ENCODE peak calls at places on chromosome 16, in seven cellular contexts. T is activated T-helper 2 cell treated with anti-CD3 and anti-CD28 coated beads, Interferon-gamma antibody, Interleukin-2, Interleukin-4, amounts not matched to agents 10 μg/mL and 5 μg/mL and 100 μg/mL, durations not matched to agents 14 hours and 24 hours and 36 hours; J is activated CD4-positive, alpha-beta T cell treated with anti-CD3 and anti-CD28 coated beads for 48 hours; F is MCF 10A; E is effector memory CD8-positive, alpha-beta T cell; A is uterus; W is caudate nucleus. O is an unnamed sample.

GRCh38 chr16:27123795-27124194 is 57.1 kb downstream of the C16orf82 start:
- DNase-seq in T (no peak), J (no peak), F (no peak), E (no peak), A (no peak), W (no peak), O (no peak)

GRCh38 chr16:81664153-81664552 is 114.9 kb upstream of the PLCG2 start:
- DNase-seq in T (no peak), J (no peak), F (no peak), E (no peak), A (no peak), W (no peak), O (no peak)

GRCh38 chr16:67514382-67514828 is 14.2 kb upstream of the RIPOR1 start:
- DNase-seq in T (peak; percentile 71), J (peak; percentile 87), F (peak; percentile 88), E (peak; percentile 80), A (peak; percentile 72), W (peak; percentile 29), O (peak; percentile 74)

GRCh38 chr16:77835111-77835510 is 46.7 kb downstream of the VAT1L start:
- DNase-seq in T (no peak), J (no peak), F (no peak), E (no peak), A (no peak), W (no peak), O (no peak)

GRCh38 chr16:72963508-72963907 is 84.4 kb downstream of the ZFHX3 start:
- DNase-seq in T (no peak), J (no peak), F (no peak), E (no peak), A (no peak), W (no peak), O (no peak)

GRCh38 chr16:25366078-25366477 is 108.4 kb upstream of the ZKSCAN2 start:
- DNase-seq in T (no peak), J (no peak), F (no peak), E (no peak), A (no peak), W (no peak), O (no peak)

GRCh38 chr16:53944026-53944425 is 240.1 kb downstream of the FTO start:
- DNase-seq in T (no peak), J (no peak), F (peak; percentile 61), E (no peak), A (no peak), W (no peak), O (no peak)

GRCh38 chr16:2770781-2771111 is 6.3 kb downstream of the ELOB start:
- DNase-seq in T (no peak), J (no peak), F (no peak), E (no peak), A (no peak), W (no peak), O (no peak)

GRCh38 chr16:49600976-49601375 is 227.4 kb downstream of the C16orf78 start:
- DNase-seq in T (no peak), J (no peak), F (no peak), E (no peak), A (no peak), W (no peak), O (no peak)

GRCh38 chr16:79658301-79659001 is 57.9 kb upstream of the MAF start:
- DNase-seq in T (no peak), J (no peak), F (peak; percentile 91), E (no peak), A (peak; percentile 37), W (no peak), O (no peak)

GRCh38 chr16:875182-876040 is 74.9 kb upstream of the GNG13 start:
- DNase-seq in T (no peak), J (no peak), F (no peak), E (no peak), A (no peak), W (no peak), O (no peak)

GRCh38 chr16:71507061-71507460 is 17.9 kb upstream of the ZNF19 start:
- DNase-seq in T (no peak), J (no peak), F (no peak), E (no peak), A (no peak), W (no peak), O (no peak)

GRCh38 chr16:21650517-21650916 is 1.9 kb downstream of the IGSF6 start:
- DNase-seq in T (no peak), J (no peak), F (no peak), E (no peak), A (no peak), W (peak; percentile 61), O (no peak)

GRCh38 chr16:1088295-1089170 is 7.5 kb downstream of the C1QTNF8 start:
- DNase-seq in T (no peak), J (no peak), F (no peak), E (no peak), A (no peak), W (no peak), O (no peak)

GRCh38 chr16:30458561-30459394 is 13.1 kb upstream of the SEPHS2 start:
- DNase-seq in T (peak; percentile 91), J (peak; percentile 93), F (no peak), E (peak; percentile 67), A (no peak), W (no peak), O (peak; percentile 71)

GRCh38 chr16:66207864-66208226 is 158.6 kb upstream of the CDH5 start:
- DNase-seq in T (no peak), J (no peak), F (peak; percentile 71), E (no peak), A (no peak), W (no peak), O (no peak)

GRCh38 chr16:84603115-84603816 is 14.6 kb downstream of the COTL1 start:
- DNase-seq in T (no peak), J (peak; percentile 76), F (peak; percentile 97), E (no peak), A (peak; percentile 89), W (peak; percentile 58), O (no peak)

GRCh38 chr16:66928702-66929388 is 3.5 kb upstream of the RRAD start:
- DNase-seq in T (no peak), J (peak; percentile 70), F (peak; percentile 52), E (no peak), A (no peak), W (no peak), O (no peak)

GRCh38 chr16:83725313-83725712 is 82.5 kb upstream of the HSBP1 start:
- DNase-seq in T (no peak), J (no peak), F (no peak), E (no peak), A (no peak), W (no peak), O (no peak)

GRCh38 chr16:777826-778225 is 10.4 kb downstream of the RPUSD1 start:
- DNase-seq in T (no peak), J (no peak), F (no peak), E (no peak), A (no peak), W (no peak), O (no peak)

GRCh38 chr16:180921-181667 is 835 bp downstream of the HBQ1 start:
- DNase-seq in T (peak; percentile 81), J (peak; percentile 92), F (peak; percentile 65), E (peak; percentile 84), A (peak; percentile 67), W (peak; percentile 49), O (peak; percentile 85)

GRCh38 chr16:89187337-89188063 is 12.8 kb downstream of the SLC22A31 start:
- DNase-seq in T (no peak), J (peak; percentile 68), F (no peak), E (peak; percentile 35), A (no peak), W (no peak), O (no peak)

GRCh38 chr16:4970010-4970409 is 11.9 kb downstream of the SEC14L5 start:
- DNase-seq in T (no peak), J (no peak), F (no peak), E (no peak), A (no peak), W (no peak), O (no peak)

GRCh38 chr16:50467943-50468748 is 80.0 kb upstream of the NKD1 start:
- DNase-seq in T (no peak), J (peak; percentile 45), F (no peak), E (no peak), A (no peak), W (no peak), O (no peak)

GRCh38 chr16:88339926-88340754 is 42.6 kb upstream of the ZNF469 start:
- DNase-seq in T (no peak), J (no peak), F (no peak), E (no peak), A (no peak), W (no peak), O (no peak)

GRCh38 chr16:3938843-3939624 is 58.5 kb upstream of the CREBBP start:
- DNase-seq in T (peak; percentile 36), J (peak; percentile 74), F (peak; percentile 41), E (peak; percentile 55), A (peak; percentile 63), W (no peak), O (peak; percentile 68)

GRCh38 chr16:83403751-83404150 is 404.0 kb upstream of the HSBP1 start:
- DNase-seq in T (no peak), J (no peak), F (peak; percentile 51), E (no peak), A (no peak), W (no peak), O (no peak)